ENCODE peak calls at places on chromosomes 2 and 18, in nine cellular contexts. X, J, U, A, I, R, T, W and E are unnamed samples.

GRCh38 chr2:211391206-211391605 is 834.8 kb downstream of the CPS1 start:
- DNase-seq in X (no peak), T (no peak), A (no peak), I (no peak), R (no peak), W (no peak), U (no peak), J (no peak), E (no peak)

GRCh38 chr2:228827056-228827455 is 444.0 kb downstream of the PID1 start:
- DNase-seq in T (no peak), W (peak; percentile 9), I (peak; percentile 23), R (no peak), U (no peak), A (no peak), J (no peak), X (no peak), E (peak; percentile 17)

GRCh38 chr2:172725284-172725683 is 10.4 kb upstream of the RAPGEF4 start:
- DNase-seq in X (no peak), A (no peak), W (no peak), U (no peak), T (no peak), R (no peak), J (no peak), I (no peak), E (no peak)

GRCh38 chr2:61726456-61727209 is 127.2 kb downstream of the FAM161A start:
- DNase-seq in W (no peak), X (no peak), R (no peak), J (no peak), T (no peak), I (no peak), A (no peak), U (no peak), E (no peak)

GRCh38 chr2:101831351-101831865 is 133.9 kb downstream of the MAP4K4 start:
- DNase-seq in J (peak; percentile 49), A (peak; percentile 86), T (peak; percentile 64), U (peak; percentile 79), I (peak; percentile 81), X (peak; percentile 69), R (no peak), W (peak; percentile 64), E (peak; percentile 86)

GRCh38 chr2:10835052-10835970 is 22.7 kb upstream of the PDIA6 start:
- DNase-seq in I (no peak), R (no peak), T (no peak), A (peak; percentile 59), X (peak; percentile 55), U (peak; percentile 24), W (peak; percentile 46), J (peak; percentile 46), E (peak; percentile 54)

GRCh38 chr2:117835990-117836760 is 21.7 kb downstream of the DDX18 start:
- DNase-seq in R (peak; percentile 47), X (peak; percentile 83), I (peak; percentile 82), A (peak; percentile 82), U (peak; percentile 82), T (peak; percentile 49), J (no peak), W (peak; percentile 39), E (peak; percentile 87)

GRCh38 chr2:175373001-175373727 is 191.7 kb upstream of the ATP5MC3 start:
- DNase-seq in T (no peak), R (peak; percentile 8), W (no peak), J (peak; percentile 62), A (no peak), I (peak; percentile 24), X (no peak), U (peak; percentile 68), E (peak; percentile 27)

DNA sequence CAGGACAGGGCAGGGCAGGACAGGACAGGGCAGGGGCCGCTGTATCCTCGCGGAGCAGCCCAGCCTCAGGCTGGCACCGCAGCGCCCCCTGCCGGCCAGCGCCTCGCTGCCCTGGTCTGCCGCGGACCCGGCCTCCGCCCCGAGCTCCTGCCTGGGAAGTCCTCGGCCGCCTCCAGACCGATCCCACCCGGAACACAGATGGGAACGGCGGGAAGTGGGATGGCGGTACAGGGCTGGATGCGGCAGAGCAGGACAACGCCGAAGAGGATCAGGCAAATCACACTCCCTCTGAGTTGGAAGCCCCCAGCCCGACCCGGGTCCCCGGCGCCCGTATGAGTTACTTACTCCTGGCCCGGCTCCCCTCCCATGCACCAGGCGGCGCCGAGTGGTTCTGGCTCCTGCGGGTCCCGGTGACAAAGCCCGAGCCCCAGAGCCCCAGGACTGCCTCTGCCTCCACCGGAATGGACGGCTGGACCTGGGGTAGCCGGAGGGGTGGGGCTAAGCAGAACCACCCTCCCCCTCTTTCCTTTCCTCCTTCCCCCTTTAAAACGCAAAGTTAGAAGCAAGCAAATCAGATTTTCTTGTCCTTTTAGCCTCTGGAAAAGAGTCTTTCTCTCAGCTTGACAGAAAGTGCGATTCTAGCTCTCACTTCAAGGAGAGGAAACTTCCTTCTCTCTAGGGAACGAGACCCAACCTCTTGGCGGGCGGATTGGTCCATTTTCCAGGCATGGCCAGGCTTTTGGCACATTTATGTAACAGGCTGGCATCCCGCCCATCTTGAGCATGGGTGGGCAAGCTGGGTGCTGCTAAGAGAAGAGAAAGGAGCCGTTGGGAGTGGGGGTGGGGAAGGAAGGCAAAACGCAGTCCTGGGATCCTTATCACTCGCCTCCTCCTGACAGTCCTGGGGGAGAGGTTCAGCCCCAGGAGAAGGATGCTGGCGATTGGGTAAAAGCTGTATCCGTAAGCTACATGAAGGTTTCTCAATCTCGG is at the start of gene TP53I3:
- DNase-seq in U (peak; percentile 94), A (peak; percentile 87), I (peak; percentile 87), J (peak; percentile 75), W (peak; percentile 82), T (peak; percentile 83), R (peak; percentile 42), X (peak; percentile 91), E (peak; percentile 94)
- TF ChIP-seq CTCF in U (peak; percentile 77), A (peak; percentile 97), I (peak; percentile 70), J (peak; percentile 96), W (peak; percentile 85), T (peak; percentile 95), R (peak; percentile 52), X (peak; percentile 94), E (peak; percentile 28)

GRCh38 chr2:104851236-104852160 is 2.4 kb upstream of the POU3F3 start:
- DNase-seq in T (no peak), J (no peak), I (no peak), A (no peak), W (no peak), U (peak; percentile 24), R (no peak), X (no peak), E (no peak)
- H3K4me3 ChIP-seq in T (peak overlapping the region; percentile 39), J (no peak overlapping the region), I (no peak overlapping the region), A (peak overlapping the region; percentile 46), W (no peak overlapping the region), U (peak overlapping the region; percentile 59), R (no peak overlapping the region), X (no peak overlapping the region), E (no peak overlapping the region)

GRCh38 chr18:69588301-69588700 is 187.6 kb downstream of the DOK6 start:
- DNase-seq in U (no peak), A (no peak), T (no peak), J (no peak), W (no peak), R (no peak), I (no peak), X (no peak), E (no peak)
- TF ChIP-seq CTCF in U (no peak), A (no peak), T (no peak), J (no peak), W (no peak), R (no peak), I (no peak), X (no peak), E (no peak)

DNA sequence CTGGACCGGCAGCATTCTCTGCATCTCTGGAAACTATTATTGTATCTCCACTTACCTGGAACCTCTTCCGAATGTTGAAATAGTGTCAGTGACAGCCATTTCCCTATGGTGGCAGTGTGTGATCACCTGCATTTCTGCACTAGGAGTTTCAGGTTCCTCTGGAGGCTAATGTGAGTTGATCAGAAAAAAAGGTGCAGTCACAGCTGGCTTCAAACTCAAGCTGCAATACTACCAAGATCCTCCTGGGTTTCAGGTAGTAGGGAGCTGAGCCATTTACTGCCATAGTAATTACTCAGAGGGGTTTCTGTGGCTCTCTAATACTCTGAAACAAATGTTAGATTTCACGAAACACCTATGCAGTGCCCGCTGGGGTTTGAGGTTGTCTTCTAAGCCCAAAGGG is 183.5 kb upstream of the OSR1 start:
- DNase-seq in A (no peak), I (no peak), X (no peak), T (no peak), R (no peak), W (peak; percentile 21), U (no peak), J (peak; percentile 40), E (no peak)
- H3K4me3 ChIP-seq in A (no peak overlapping the region), I (no peak overlapping the region), X (no peak overlapping the region), T (no peak overlapping the region), R (no peak overlapping the region), W (no peak overlapping the region), U (no peak overlapping the region), J (no peak overlapping the region), E (no peak overlapping the region)

DNA sequence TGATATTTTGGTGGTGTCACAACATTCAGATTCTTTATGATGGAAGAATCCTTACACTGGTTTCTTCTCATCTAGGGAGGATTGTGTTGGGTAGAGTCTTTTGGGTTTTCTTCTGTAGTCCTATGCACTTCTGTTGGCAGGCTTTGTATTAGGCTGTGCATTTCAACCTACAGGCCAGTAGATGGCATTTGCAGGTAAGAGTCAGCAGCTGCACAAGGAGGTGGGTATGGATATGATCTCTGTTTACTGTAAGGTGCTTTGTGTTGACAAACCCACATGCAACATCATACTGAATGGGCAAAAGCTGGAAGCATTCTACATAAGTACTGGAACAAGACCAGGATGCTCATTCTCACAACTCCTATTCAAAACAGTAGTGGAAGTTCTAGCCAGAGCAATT is 656.8 kb downstream of the METTL4 start:
- DNase-seq in T (no peak), A (no peak), X (no peak), W (peak; percentile 11), U (peak; percentile 15), J (peak; percentile 39), R (no peak), I (peak; percentile 18), E (peak; percentile 16)
- TF ChIP-seq CTCF in T (no peak), A (no peak), X (no peak), W (peak; percentile 76), U (peak; percentile 35), J (peak; percentile 71), R (no peak), I (peak; percentile 41), E (peak; percentile 19)

DNA sequence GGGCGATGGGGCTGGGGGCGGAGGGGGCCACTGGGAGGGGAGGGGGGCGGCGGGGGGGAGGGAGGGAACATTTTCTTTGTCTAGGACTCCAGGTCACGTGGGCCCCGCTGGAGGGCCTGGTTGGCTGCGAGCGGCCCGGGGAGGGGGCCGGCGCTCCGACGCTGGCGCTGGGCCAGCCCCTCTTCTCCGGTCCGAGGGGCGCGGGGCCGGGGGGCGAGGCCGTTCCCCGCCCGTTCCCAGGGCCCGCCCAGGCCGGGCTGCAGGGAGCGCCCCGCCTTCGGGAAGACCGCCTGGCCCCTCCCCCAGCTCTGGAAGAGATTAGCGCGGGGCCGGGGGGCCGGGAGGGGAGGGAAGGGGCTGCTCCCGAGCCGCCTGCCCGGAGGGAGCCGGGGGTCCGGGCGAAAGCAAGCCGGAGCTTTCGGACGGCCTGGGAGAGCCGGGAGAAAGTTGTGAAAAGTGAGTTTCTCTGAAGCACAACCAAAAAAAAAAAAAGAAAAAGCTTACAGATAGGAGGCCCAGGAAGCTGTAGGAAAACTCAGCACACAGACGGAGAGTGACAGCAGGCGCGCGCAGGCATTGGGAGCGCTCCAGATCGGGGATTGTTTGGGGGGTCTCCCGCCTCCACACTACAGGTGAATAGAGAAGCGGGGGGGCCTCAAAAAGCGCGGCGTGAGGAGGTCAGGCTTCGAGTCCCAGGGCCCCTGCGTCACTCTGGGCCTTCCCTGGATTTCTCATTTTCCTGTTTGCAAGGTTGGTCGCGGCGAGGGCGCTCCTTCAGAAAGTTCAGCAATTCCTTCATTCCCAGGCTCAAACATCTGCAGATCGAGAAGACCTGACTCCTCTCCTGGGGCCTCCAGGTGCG is 84.1 kb upstream of the POMC start:
- DNase-seq in U (peak; percentile 62), I (peak; percentile 35), A (peak; percentile 66), J (no peak), W (no peak), X (peak; percentile 87), R (no peak), T (no peak), E (peak; percentile 70)
- H3K4me3 ChIP-seq in U (peak overlapping the region; percentile 49), I (peak overlapping the region; percentile 51), A (peak overlapping the region; percentile 55), J (peak overlapping the region; percentile 97), W (no peak overlapping the region), X (peak overlapping the region; percentile 46), R (peak overlapping the region; percentile 41), T (peak overlapping the region; percentile 63), E (peak overlapping the region; percentile 48)